ENCODE peak calls at places on chromosomes 4 and X, in five cellular contexts. D, T, G, V and O are unnamed samples.

GRCh38 chr4:13524504-13525243 is 19.6 kb downstream of the NKX3-2 start:
- DNase-seq in D (no peak), G (no peak), T (no peak), V (no peak), O (no peak)

GRCh38 chr4:133151681-133152329 is 2.7 kb downstream of the PCDH10 start:
- DNase-seq in G (no peak), T (no peak), V (peak), D (no peak), O (no peak)

GRCh38 chr4:163922302-163922701 is 427.8 kb downstream of the TMA16 start:
- DNase-seq in T (no peak), D (no peak), V (no peak), G (no peak), O (no peak)

GRCh38 chr4:5198586-5198985 is 147.3 kb downstream of the STK32B start:
- DNase-seq in G (no peak), T (no peak), V (no peak), D (no peak), O (no peak)

GRCh38 chr4:20127626-20128025 is 124.1 kb upstream of the SLIT2 start:
- DNase-seq in G (no peak), D (no peak), V (no peak), T (no peak), O (no peak)

GRCh38 chr4:147987252-147987651 is 255.4 kb downstream of the ARHGAP10 start:
- DNase-seq in D (no peak), T (no peak), G (no peak), V (no peak), O (no peak)

GRCh38 chr4:189974056-189974455 is 33.4 kb downstream of the FRG1 start:
- DNase-seq in D (no peak), V (no peak), T (no peak), G (no peak), O (no peak)

GRCh38 chr4:148565801-148566200 is 123.6 kb upstream of the NR3C2 start:
- DNase-seq in D (no peak), T (no peak), V (no peak), G (no peak), O (no peak)

GRCh38 chr4:146450524-146450923 is 71.2 kb downstream of the SLC10A7 start:
- DNase-seq in T (no peak), D (no peak), G (no peak), V (no peak), O (no peak)

GRCh38 chr4:119518915-119519410 is 109.6 kb downstream of the PDE5A start:
- DNase-seq in G (no peak), T (no peak), D (no peak), V (no peak), O (no peak)

GRCh38 chr4:20565075-20565721 is 135.1 kb upstream of the PACRGL start:
- DNase-seq in V (no peak), D (no peak), G (no peak), T (no peak), O (no peak)

GRCh38 chrX:8815460-8816065 is 14.4 kb upstream of the FAM9A start:
- DNase-seq in G (no peak), T (no peak), D (peak), V (no peak), O (no peak)

GRCh38 chr4:90727938-90728337 is 600.7 kb downstream of the CCSER1 start:
- DNase-seq in V (no peak), T (no peak), D (no peak), G (no peak), O (no peak)

GRCh38 chrX:15721911-15722310 is 16.2 kb upstream of the CA5B start:
- DNase-seq in V (no peak), T (no peak), G (no peak), D (no peak), O (no peak)

GRCh38 chr4:90443231-90443630 is 316.0 kb downstream of the CCSER1 start:
- DNase-seq in G (no peak), V (no peak), T (no peak), D (no peak), O (no peak)

GRCh38 chr4:7034262-7035081 is 8.7 kb upstream of the TADA2B start:
- DNase-seq in V (peak), G (no peak), T (no peak), D (no peak), O (no peak)

GRCh38 chrX:10325606-10326005 is 168.8 kb downstream of the CLCN4 start:
- DNase-seq in G (no peak), D (no peak), T (no peak), V (no peak), O (no peak)

GRCh38 chr4:19386786-19387185 is 864.9 kb upstream of the SLIT2 start:
- DNase-seq in D (no peak), G (no peak), V (no peak), T (no peak), O (no peak)

GRCh38 chrX:7102119-7102518 is 45.4 kb upstream of the STS start:
- DNase-seq in V (no peak), T (no peak), D (no peak), G (no peak), O (no peak)

GRCh38 chr4:186719925-186720694 is 3.5 kb downstream of the FAT1 start:
- DNase-seq in G (no peak), V (no peak), T (no peak), D (no peak), O (no peak)

GRCh38 chr4:55561884-55562283 is 15.2 kb upstream of the CLOCK start:
- DNase-seq in T (no peak), D (no peak), G (no peak), V (no peak), O (no peak)

GRCh38 chr4:21879187-21879586 is 69.4 kb downstream of the KCNIP4 start:
- DNase-seq in T (no peak), V (no peak), G (no peak), D (no peak), O (no peak)

GRCh38 chr4:114038762-114039392 is 59.4 kb upstream of the ARSJ start:
- DNase-seq in G (no peak), T (no peak), D (no peak), V (no peak), O (no peak)

GRCh38 chrX:72714471-72714916 is 388 bp upstream of the PHKA1 start:
- DNase-seq in T (peak), G (peak), V (peak), D (peak), O (no peak)

GRCh38 chr4:43242611-43243010 is 350.1 kb downstream of the GRXCR1 start:
- DNase-seq in V (no peak), D (no peak), T (no peak), G (no peak), O (no peak)

GRCh38 chr4:44425614-44426208 is 22.9 kb downstream of the KCTD8 start:
- DNase-seq in G (no peak), V (no peak), T (no peak), D (no peak), O (no peak)

GRCh38 chrX:53714580-53715335 is 28.2 kb upstream of the HUWE1 start:
- DNase-seq in G (no peak), T (peak), D (no peak), V (no peak), O (no peak)

GRCh38 chrX:45622538-45622937 is 421.9 kb upstream of the DIPK2B start:
- DNase-seq in G (no peak), V (no peak), D (no peak), T (no peak), O (no peak)
- H3K27ac ChIP-seq in G (no peak), V (peak), D (no peak), T (no peak), O (no peak)

DNA sequence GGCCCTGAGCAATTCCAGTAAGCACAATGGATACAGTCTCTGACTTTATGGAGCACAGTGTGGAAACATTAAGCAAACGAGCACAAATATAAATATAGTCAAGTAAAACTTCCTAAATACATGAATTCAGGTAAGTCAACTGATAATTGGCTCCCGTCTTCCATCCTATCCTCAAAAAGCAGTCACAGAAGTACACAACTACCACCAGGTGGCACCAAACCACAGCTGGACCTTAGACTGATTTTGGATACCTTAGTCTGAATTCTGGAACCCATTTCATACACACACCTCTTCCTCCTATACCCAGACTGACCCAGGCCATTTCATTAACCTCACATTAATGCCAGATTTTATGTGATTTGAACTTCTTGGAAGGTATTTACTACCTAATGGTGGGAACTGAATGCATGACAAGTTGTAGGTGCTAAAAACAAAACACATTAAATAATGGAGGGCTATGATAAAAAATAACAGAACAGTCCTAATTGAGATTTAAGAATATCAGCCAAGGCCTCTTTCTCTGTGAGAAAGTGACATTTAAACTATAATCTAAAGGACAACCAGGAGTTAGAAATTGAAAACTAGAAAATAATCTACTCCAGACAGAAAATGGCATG is 77.5 kb downstream of the ELF2 start:
- DNase-seq in G (peak), D (peak), T (peak), V (no peak), O (peak)
- TF ChIP-seq CTCF in G (peak), D (peak), T (peak), V (peak), O (peak)

GRCh38 chr4:174265917-174266316 is 17.6 kb downstream of the FBXO8 start:
- DNase-seq in V (no peak), D (no peak), T (no peak), G (no peak), O (no peak)
- H3K27ac ChIP-seq in V (no peak), D (no peak), T (no peak), G (no peak), O (no peak)

GRCh38 chr4:173259310-173259709 is 74.8 kb downstream of the HMGB2 start:
- DNase-seq in T (no peak), D (no peak), G (no peak), V (no peak), O (no peak)
- TF ChIP-seq CTCF in T (no peak), D (no peak), G (no peak), V (no peak), O (no peak)

GRCh38 chr4:184262901-184263300 is 45.2 kb upstream of the ENPP6 start:
- DNase-seq in T (no peak), G (no peak), V (no peak), D (peak), O (no peak)

GRCh38 chr4:184265566-184266351 is 48.1 kb upstream of the ENPP6 start:
- DNase-seq in V (no peak), D (no peak), G (no peak), T (peak), O (no peak)

GRCh38 chr4:184261246-184261645 is 43.6 kb upstream of the ENPP6 start:
- DNase-seq in D (peak), T (no peak), G (no peak), V (no peak), O (no peak)

GRCh38 chr4:184263461-184263860 is 45.8 kb upstream of the ENPP6 start:
- DNase-seq in T (no peak), G (no peak), D (no peak), V (no peak), O (no peak)

DNA sequence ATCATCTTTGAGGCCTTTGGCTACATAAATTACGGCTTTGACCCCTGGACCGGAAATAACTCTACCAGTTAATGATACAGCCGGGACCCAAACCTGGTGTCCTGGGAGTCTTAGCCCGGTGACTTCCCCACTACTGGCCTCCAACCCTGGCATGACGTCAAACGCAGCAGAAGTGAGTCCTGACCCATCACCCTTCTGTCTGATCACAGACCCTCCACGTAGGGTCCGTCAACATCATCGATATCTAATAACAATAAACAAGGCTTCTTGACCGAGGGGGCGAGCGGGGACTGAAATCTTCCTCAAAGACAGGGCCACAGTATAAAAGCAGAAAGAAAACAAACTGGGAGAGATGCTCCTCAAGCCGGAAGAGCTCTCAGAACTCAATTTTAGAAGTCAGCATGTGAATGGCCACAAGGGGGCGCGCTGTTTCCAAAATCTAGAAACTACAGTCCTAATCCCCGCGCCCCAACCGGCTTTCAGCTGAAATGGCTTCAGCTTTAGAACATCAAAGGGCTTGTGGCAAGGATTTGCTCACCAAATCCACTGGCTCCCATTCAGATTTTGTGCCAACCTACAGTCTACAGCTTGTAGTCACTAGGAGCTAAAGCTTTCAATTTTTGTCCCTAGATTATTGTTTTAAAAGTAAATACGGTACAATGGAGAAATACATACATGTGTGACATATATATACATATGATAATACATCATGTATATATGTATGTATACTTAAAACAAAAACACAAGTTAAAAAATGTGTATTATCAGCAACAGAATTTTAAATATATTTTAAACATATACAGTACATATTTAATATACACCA is 46.4 kb upstream of the ENPP6 start:
- DNase-seq in G (peak), T (peak), D (peak), V (peak), O (peak)
- H3K27ac ChIP-seq in G (no peak), T (no peak), D (no peak), V (no peak), O (no peak)

DNA sequence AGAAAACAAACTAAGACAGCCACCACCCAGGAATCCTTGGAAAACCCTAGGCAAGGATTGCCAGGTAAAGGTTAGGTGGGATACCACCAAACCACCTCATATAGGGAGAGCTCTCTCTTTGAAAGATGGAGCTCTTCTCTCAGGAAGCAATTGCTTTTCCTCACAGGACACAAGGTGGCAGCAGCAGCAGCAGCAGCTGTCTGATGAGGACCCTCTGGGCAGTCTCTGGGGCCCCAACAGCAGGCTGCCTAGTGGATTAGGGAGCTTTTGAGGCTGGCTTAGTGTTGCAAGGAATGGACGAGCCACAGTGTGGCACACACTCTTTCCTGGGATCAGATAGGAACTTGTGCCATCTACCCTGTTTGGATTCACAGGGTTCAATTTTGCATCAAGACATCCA is 41.4 kb upstream of the CHRDL1 start:
- DNase-seq in T (no peak), D (no peak), V (no peak), G (no peak), O (no peak)
- TF ChIP-seq CTCF in T (no peak), D (no peak), V (no peak), G (no peak), O (no peak)

GRCh38 chr4:17164656-17165055 is 266.2 kb upstream of the LDB2 start:
- DNase-seq in D (no peak), G (no peak), T (no peak), V (no peak), O (no peak)

GRCh38 chr4:17168571-17168970 is 270.1 kb upstream of the LDB2 start:
- DNase-seq in T (no peak), G (no peak), D (no peak), V (no peak), O (no peak)

GRCh38 chr4:17165256-17165655 is 266.8 kb upstream of the LDB2 start:
- DNase-seq in D (no peak), T (no peak), G (no peak), V (no peak), O (no peak)

GRCh38 chr4:17166954-17167353 is 268.5 kb upstream of the LDB2 start:
- DNase-seq in G (peak), T (no peak), D (no peak), V (no peak), O (no peak)

DNA sequence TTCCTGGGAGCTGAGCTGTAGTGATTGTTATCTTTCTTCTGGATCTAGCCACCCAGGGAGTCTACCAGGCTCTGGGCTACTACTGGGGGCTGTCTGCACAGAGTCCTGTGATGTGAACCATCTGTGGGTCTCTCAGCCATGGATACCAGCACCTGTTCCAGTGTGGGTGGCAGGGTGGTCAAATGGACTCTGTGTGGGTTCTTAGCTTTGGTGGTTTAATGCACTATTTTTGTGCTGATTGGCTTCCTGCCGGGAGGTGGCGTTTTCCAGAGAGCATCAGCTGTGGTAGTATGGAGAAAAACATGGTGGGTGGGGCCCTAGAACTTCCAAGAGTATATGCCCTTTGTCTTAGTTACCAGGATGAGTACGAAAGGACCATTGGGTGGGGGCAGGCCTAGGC is 264.7 kb upstream of the LDB2 start:
- DNase-seq in D (no peak), T (no peak), V (no peak), G (no peak), O (no peak)
- H3K27ac ChIP-seq in D (no peak), T (no peak), V (no peak), G (no peak), O (no peak)

DNA sequence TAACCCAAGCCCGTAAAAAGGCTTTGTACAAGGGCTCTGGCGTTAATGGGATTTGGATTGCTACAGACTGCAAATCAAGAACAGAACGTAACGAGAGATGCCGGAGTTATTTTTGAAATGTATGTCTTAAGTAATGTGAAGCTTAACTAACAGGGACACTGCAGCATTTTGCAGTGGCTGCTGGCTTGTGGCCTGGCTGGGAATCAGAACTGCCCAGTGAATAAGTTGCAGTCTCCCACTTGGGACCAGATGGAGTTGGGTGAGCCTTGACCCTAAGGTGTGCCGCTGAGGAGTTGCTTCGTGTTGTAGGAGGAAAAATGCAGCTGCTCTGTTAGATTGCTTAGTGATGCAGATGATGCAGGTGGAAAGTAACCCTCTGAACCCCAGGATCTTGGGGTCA is 318.3 kb downstream of the DHX15 start:
- DNase-seq in T (no peak), G (no peak), V (no peak), D (no peak), O (no peak)
- TF ChIP-seq CTCF in T (no peak), G (no peak), V (no peak), D (no peak), O (no peak)

GRCh38 chr4:76562161-76562560 is 127.1 kb downstream of the SHROOM3 start:
- DNase-seq in D (no peak), T (no peak), G (no peak), V (no peak), O (no peak)
- H3K27ac ChIP-seq in D (no peak), T (no peak), G (no peak), V (no peak), O (no peak)

GRCh38 chr4:1578968-1579833 is 104.9 kb downstream of the FAM53A start:
- DNase-seq in G (peak), D (peak), T (peak), V (peak), O (peak)
- TF ChIP-seq CTCF in G (peak), D (peak), T (peak), V (no peak), O (peak)